ENCODE peak calls at places on chromosome 21, in six cellular contexts. One of them, this sample, is unnamed.

GRCh38 chr21:37877888-37878684 is 38.2 kb downstream of the KCNJ6 start:
- ATAC-seq in psoas muscle: no peak
- ATAC-seq in heart right ventricle: no peak
- ATAC-seq in gastrocnemius medialis: no peak
- ATAC-seq in heart left ventricle: no peak
- ATAC-seq in upper lobe of left lung: no peak
- ATAC-seq in this sample: no peak

GRCh38 chr21:8989261-8989882 is 1532.0 kb upstream of the TPTE start:
- ATAC-seq in heart right ventricle: no peak
- ATAC-seq in psoas muscle: peak
- ATAC-seq in gastrocnemius medialis: no peak
- ATAC-seq in upper lobe of left lung: peak
- ATAC-seq in heart left ventricle: no peak
- ATAC-seq in this sample: peak

GRCh38 chr21:14753069-14753465 is 207.0 kb upstream of the SAMSN1 start:
- ATAC-seq in heart right ventricle: no peak
- ATAC-seq in heart left ventricle: no peak
- ATAC-seq in upper lobe of left lung: no peak
- ATAC-seq in psoas muscle: no peak
- ATAC-seq in gastrocnemius medialis: no peak
- ATAC-seq in this sample: no peak

GRCh38 chr21:36542312-36543101 is 62.6 kb upstream of the CLDN14 start:
- ATAC-seq in upper lobe of left lung: no peak
- ATAC-seq in psoas muscle: no peak
- ATAC-seq in gastrocnemius medialis: no peak
- ATAC-seq in heart left ventricle: no peak
- ATAC-seq in heart right ventricle: no peak
- ATAC-seq in this sample: no peak

GRCh38 chr21:40351006-40351405 is 483.8 kb downstream of the PCP4 start:
- ATAC-seq in heart left ventricle: no peak
- ATAC-seq in psoas muscle: no peak
- ATAC-seq in gastrocnemius medialis: no peak
- ATAC-seq in heart right ventricle: no peak
- ATAC-seq in upper lobe of left lung: no peak
- ATAC-seq in this sample: no peak

GRCh38 chr21:37281993-37282392 is 14.9 kb upstream of the VPS26C start:
- ATAC-seq in upper lobe of left lung: no peak
- ATAC-seq in psoas muscle: no peak
- ATAC-seq in gastrocnemius medialis: no peak
- ATAC-seq in heart right ventricle: no peak
- ATAC-seq in heart left ventricle: no peak
- ATAC-seq in this sample: no peak

GRCh38 chr21:38505654-38506523 is 7.6 kb upstream of the ERG start:
- ATAC-seq in gastrocnemius medialis: peak
- ATAC-seq in heart right ventricle: peak
- ATAC-seq in upper lobe of left lung: peak
- ATAC-seq in heart left ventricle: peak
- ATAC-seq in psoas muscle: peak
- ATAC-seq in this sample: no peak

GRCh38 chr21:35102488-35103407 is 53.6 kb upstream of the RUNX1 start:
- ATAC-seq in upper lobe of left lung: peak
- ATAC-seq in heart left ventricle: peak
- ATAC-seq in psoas muscle: no peak
- ATAC-seq in gastrocnemius medialis: no peak
- ATAC-seq in heart right ventricle: peak
- ATAC-seq in this sample: peak

GRCh38 chr21:43602277-43603229 is 56.7 kb downstream of the HSF2BP start:
- ATAC-seq in upper lobe of left lung: peak
- ATAC-seq in heart left ventricle: no peak
- ATAC-seq in psoas muscle: peak
- ATAC-seq in heart right ventricle: peak
- ATAC-seq in gastrocnemius medialis: peak
- ATAC-seq in this sample: no peak

GRCh38 chr21:43750339-43751033 is 25.6 kb downstream of the CSTB start:
- ATAC-seq in gastrocnemius medialis: no peak
- ATAC-seq in heart right ventricle: no peak
- ATAC-seq in heart left ventricle: no peak
- ATAC-seq in upper lobe of left lung: no peak
- ATAC-seq in psoas muscle: no peak
- ATAC-seq in this sample: no peak

GRCh38 chr21:37060296-37060695 is 12.6 kb downstream of the PIGP start:
- ATAC-seq in upper lobe of left lung: peak
- ATAC-seq in psoas muscle: peak
- ATAC-seq in heart left ventricle: peak
- ATAC-seq in gastrocnemius medialis: peak
- ATAC-seq in heart right ventricle: peak
- ATAC-seq in this sample: peak

GRCh38 chr21:25103500-25104207 is 503.6 kb downstream of the MRPL39 start:
- ATAC-seq in upper lobe of left lung: no peak
- ATAC-seq in psoas muscle: no peak
- ATAC-seq in heart left ventricle: no peak
- ATAC-seq in gastrocnemius medialis: no peak
- ATAC-seq in heart right ventricle: no peak
- ATAC-seq in this sample: no peak

GRCh38 chr21:29256125-29256895 is 42.4 kb upstream of the BACH1 start:
- ATAC-seq in psoas muscle: no peak
- ATAC-seq in gastrocnemius medialis: no peak
- ATAC-seq in heart left ventricle: no peak
- ATAC-seq in heart right ventricle: no peak
- ATAC-seq in upper lobe of left lung: peak
- ATAC-seq in this sample: no peak

GRCh38 chr21:46517361-46517760 is 58.7 kb downstream of the DIP2A start:
- ATAC-seq in heart right ventricle: no peak
- ATAC-seq in upper lobe of left lung: no peak
- ATAC-seq in heart left ventricle: no peak
- ATAC-seq in gastrocnemius medialis: no peak
- ATAC-seq in psoas muscle: peak
- ATAC-seq in this sample: no peak

GRCh38 chr21:25862596-25862995 is 127.8 kb downstream of the GABPA start:
- ATAC-seq in heart left ventricle: no peak
- ATAC-seq in heart right ventricle: no peak
- ATAC-seq in upper lobe of left lung: no peak
- ATAC-seq in psoas muscle: no peak
- ATAC-seq in gastrocnemius medialis: no peak
- ATAC-seq in this sample: no peak

GRCh38 chr21:38171723-38172344 is 85.0 kb upstream of the KCNJ15 start:
- ATAC-seq in heart left ventricle: no peak
- ATAC-seq in gastrocnemius medialis: no peak
- ATAC-seq in upper lobe of left lung: peak
- ATAC-seq in psoas muscle: no peak
- ATAC-seq in heart right ventricle: peak
- ATAC-seq in this sample: no peak

GRCh38 chr21:15667824-15668223 is 62.0 kb upstream of the USP25 start:
- ATAC-seq in upper lobe of left lung: no peak
- ATAC-seq in heart right ventricle: no peak
- ATAC-seq in psoas muscle: peak
- ATAC-seq in heart left ventricle: no peak
- ATAC-seq in gastrocnemius medialis: peak
- ATAC-seq in this sample: no peak

GRCh38 chr21:43880111-43880985 is 15.3 kb downstream of the AGPAT3 start:
- ATAC-seq in heart right ventricle: no peak
- ATAC-seq in psoas muscle: peak
- ATAC-seq in heart left ventricle: no peak
- ATAC-seq in gastrocnemius medialis: peak
- ATAC-seq in upper lobe of left lung: no peak
- ATAC-seq in this sample: no peak

GRCh38 chr21:43591468-43592050 is 67.7 kb downstream of the HSF2BP start:
- ATAC-seq in upper lobe of left lung: no peak
- ATAC-seq in psoas muscle: no peak
- ATAC-seq in heart right ventricle: no peak
- ATAC-seq in heart left ventricle: no peak
- ATAC-seq in gastrocnemius medialis: no peak
- ATAC-seq in this sample: no peak

GRCh38 chr21:14361958-14362357 is 21.0 kb downstream of the HSPA13 start:
- ATAC-seq in heart left ventricle: no peak
- ATAC-seq in psoas muscle: no peak
- ATAC-seq in heart right ventricle: no peak
- ATAC-seq in upper lobe of left lung: peak
- ATAC-seq in gastrocnemius medialis: no peak
- ATAC-seq in this sample: no peak

GRCh38 chr21:14995695-14996490 is 68.9 kb downstream of the NRIP1 start:
- ATAC-seq in psoas muscle: no peak
- ATAC-seq in upper lobe of left lung: no peak
- ATAC-seq in heart right ventricle: no peak
- ATAC-seq in gastrocnemius medialis: no peak
- ATAC-seq in heart left ventricle: no peak
- ATAC-seq in this sample: no peak

GRCh38 chr21:46622226-46622625 is 13.2 kb upstream of the PRMT2 start:
- ATAC-seq in heart right ventricle: peak
- ATAC-seq in heart left ventricle: peak
- ATAC-seq in gastrocnemius medialis: no peak
- ATAC-seq in upper lobe of left lung: peak
- ATAC-seq in psoas muscle: peak
- ATAC-seq in this sample: peak

GRCh38 chr21:14076143-14076806 is 134.5 kb downstream of the LIPI start:
- ATAC-seq in psoas muscle: no peak
- ATAC-seq in upper lobe of left lung: no peak
- ATAC-seq in gastrocnemius medialis: no peak
- ATAC-seq in heart right ventricle: no peak
- ATAC-seq in heart left ventricle: no peak
- ATAC-seq in this sample: no peak

GRCh38 chr21:39529026-39529425 is 77.3 kb downstream of the SH3BGR start:
- ATAC-seq in gastrocnemius medialis: no peak
- ATAC-seq in heart right ventricle: no peak
- ATAC-seq in heart left ventricle: no peak
- ATAC-seq in upper lobe of left lung: no peak
- ATAC-seq in psoas muscle: no peak
- ATAC-seq in this sample: no peak

GRCh38 chr21:29217818-29218252 is 80.9 kb upstream of the BACH1 start:
- ATAC-seq in psoas muscle: peak
- ATAC-seq in gastrocnemius medialis: no peak
- ATAC-seq in upper lobe of left lung: peak
- ATAC-seq in heart right ventricle: no peak
- ATAC-seq in heart left ventricle: no peak
- ATAC-seq in this sample: peak

GRCh38 chr21:36741506-36741905 is 42.6 kb downstream of the SIM2 start:
- ATAC-seq in gastrocnemius medialis: no peak
- ATAC-seq in heart left ventricle: peak
- ATAC-seq in heart right ventricle: peak
- ATAC-seq in upper lobe of left lung: no peak
- ATAC-seq in psoas muscle: no peak
- ATAC-seq in this sample: no peak

GRCh38 chr21:25643486-25643885 is 4.4 kb downstream of the JAM2 start:
- ATAC-seq in heart left ventricle: no peak
- ATAC-seq in heart right ventricle: no peak
- ATAC-seq in upper lobe of left lung: no peak
- ATAC-seq in gastrocnemius medialis: no peak
- ATAC-seq in psoas muscle: no peak
- ATAC-seq in this sample: no peak

GRCh38 chr21:25501996-25502665 is 105.2 kb downstream of the MRPL39 start:
- ATAC-seq in upper lobe of left lung: peak
- ATAC-seq in psoas muscle: no peak
- ATAC-seq in gastrocnemius medialis: no peak
- ATAC-seq in heart left ventricle: no peak
- ATAC-seq in heart right ventricle: no peak
- ATAC-seq in this sample: no peak

GRCh38 chr21:43757601-43758000 is 18.5 kb downstream of the CSTB start:
- ATAC-seq in heart left ventricle: no peak
- ATAC-seq in heart right ventricle: no peak
- ATAC-seq in psoas muscle: no peak
- ATAC-seq in upper lobe of left lung: no peak
- ATAC-seq in gastrocnemius medialis: no peak
- ATAC-seq in this sample: no peak

GRCh38 chr21:25568230-25568629 is 39.1 kb downstream of the MRPL39 start:
- ATAC-seq in psoas muscle: no peak
- ATAC-seq in heart left ventricle: peak
- ATAC-seq in gastrocnemius medialis: peak
- ATAC-seq in heart right ventricle: peak
- ATAC-seq in upper lobe of left lung: peak
- ATAC-seq in this sample: peak

GRCh38 chr21:37365657-37366487 is 701 bp upstream of the DYRK1A start:
- ATAC-seq in heart left ventricle: peak
- ATAC-seq in gastrocnemius medialis: peak
- ATAC-seq in psoas muscle: peak
- ATAC-seq in upper lobe of left lung: peak
- ATAC-seq in heart right ventricle: peak
- ATAC-seq in this sample: peak

GRCh38 chr21:8989883-8990325 is 1531.5 kb upstream of the TPTE start:
- ATAC-seq in heart left ventricle: peak
- ATAC-seq in psoas muscle: peak
- ATAC-seq in gastrocnemius medialis: no peak
- ATAC-seq in upper lobe of left lung: peak
- ATAC-seq in heart right ventricle: no peak
- ATAC-seq in this sample: no peak

GRCh38 chr21:36902793-36903192 is 63.7 kb downstream of the HLCS start:
- ATAC-seq in gastrocnemius medialis: no peak
- ATAC-seq in psoas muscle: no peak
- ATAC-seq in heart right ventricle: no peak
- ATAC-seq in upper lobe of left lung: no peak
- ATAC-seq in heart left ventricle: no peak
- ATAC-seq in this sample: no peak

GRCh38 chr21:41411449-41412089 is 14.5 kb upstream of the MX1 start:
- ATAC-seq in heart left ventricle: no peak
- ATAC-seq in upper lobe of left lung: peak
- ATAC-seq in gastrocnemius medialis: no peak
- ATAC-seq in psoas muscle: no peak
- ATAC-seq in heart right ventricle: peak
- ATAC-seq in this sample: peak
- TF ChIP-seq CTCF in heart left ventricle: no peak
- TF ChIP-seq CTCF in upper lobe of left lung: no peak
- TF ChIP-seq CTCF in gastrocnemius medialis: no peak
- TF ChIP-seq CTCF in psoas muscle: peak
- TF ChIP-seq CTCF in heart right ventricle: no peak
- TF ChIP-seq CTCF in this sample: no peak

GRCh38 chr21:33069645-33069993 is 322 bp upstream of the OLIG1 start:
- ATAC-seq in upper lobe of left lung: no peak
- ATAC-seq in psoas muscle: no peak
- ATAC-seq in heart right ventricle: no peak
- ATAC-seq in heart left ventricle: no peak
- ATAC-seq in gastrocnemius medialis: no peak
- ATAC-seq in this sample: no peak
- H3K4me3 ChIP-seq in upper lobe of left lung: peak
- H3K4me3 ChIP-seq in psoas muscle: peak
- H3K4me3 ChIP-seq in heart right ventricle: peak
- H3K4me3 ChIP-seq in heart left ventricle: peak
- H3K4me3 ChIP-seq in gastrocnemius medialis: peak
- H3K4me3 ChIP-seq in this sample: no peak

GRCh38 chr21:31108969-31109368 is 70.7 kb upstream of the KRTAP19-8 start:
- ATAC-seq in heart right ventricle: peak
- ATAC-seq in upper lobe of left lung: peak
- ATAC-seq in psoas muscle: no peak
- ATAC-seq in gastrocnemius medialis: no peak
- ATAC-seq in heart left ventricle: no peak
- ATAC-seq in this sample: no peak
- H3K27ac ChIP-seq in heart right ventricle: no peak
- H3K27ac ChIP-seq in upper lobe of left lung: no peak
- H3K27ac ChIP-seq in psoas muscle: no peak
- H3K27ac ChIP-seq in gastrocnemius medialis: no peak
- H3K27ac ChIP-seq in heart left ventricle: no peak
- H3K27ac ChIP-seq in this sample: no peak

DNA sequence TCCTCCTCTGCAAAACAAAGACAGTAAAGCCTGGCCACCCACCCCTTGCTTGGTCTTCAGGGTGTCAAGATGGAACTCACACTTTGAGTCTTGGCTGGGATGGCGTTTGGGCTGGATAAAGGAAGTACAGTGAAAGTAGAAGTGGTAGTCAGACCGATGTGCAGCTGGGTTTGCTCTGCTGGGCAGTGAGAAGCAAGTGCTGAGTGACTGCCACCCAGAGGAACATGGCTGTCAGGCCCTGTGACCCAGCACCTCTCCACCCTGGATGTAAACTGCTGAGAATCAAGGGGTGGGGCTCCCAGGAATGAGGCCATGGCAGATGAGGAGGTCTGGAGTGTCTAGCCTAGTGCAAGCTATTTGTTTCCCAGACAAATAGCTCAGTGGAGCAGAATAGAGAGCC is 51.2 kb downstream of the POFUT2 start:
- ATAC-seq in heart right ventricle: no peak
- ATAC-seq in heart left ventricle: no peak
- ATAC-seq in psoas muscle: no peak
- ATAC-seq in upper lobe of left lung: no peak
- ATAC-seq in gastrocnemius medialis: no peak
- ATAC-seq in this sample: no peak
- TF ChIP-seq CTCF in heart right ventricle: no peak
- TF ChIP-seq CTCF in heart left ventricle: no peak
- TF ChIP-seq CTCF in psoas muscle: no peak
- TF ChIP-seq CTCF in upper lobe of left lung: no peak
- TF ChIP-seq CTCF in gastrocnemius medialis: no peak
- TF ChIP-seq CTCF in this sample: no peak